ENCODE peak calls at places on chromosomes 13 and 19, in ten cellular contexts. One of them, this sample, is unnamed.

GRCh38 chr13:44252938-44253337 is 120.7 kb upstream of the SERP2 start:
- DNase-seq in GM23338: no peak
- DNase-seq in transverse colon: no peak
- DNase-seq in K562: no peak
- DNase-seq in breast epithelium: no peak
- DNase-seq in suprapubic skin: no peak
- DNase-seq in SK-N-MC: no peak
- DNase-seq in stomach: no peak
- DNase-seq in upper lobe of left lung: no peak
- DNase-seq in SK-N-SH: no peak
- DNase-seq in this sample: no peak

GRCh38 chr13:49540552-49540951 is 44.8 kb downstream of the PHF11 start:
- DNase-seq in GM23338: no peak
- DNase-seq in SK-N-SH: no peak
- DNase-seq in SK-N-MC: no peak
- DNase-seq in breast epithelium: no peak
- DNase-seq in upper lobe of left lung: no peak
- DNase-seq in suprapubic skin: no peak
- DNase-seq in stomach: no peak
- DNase-seq in transverse colon: no peak
- DNase-seq in K562: no peak
- DNase-seq in this sample: no peak

GRCh38 chr13:33070713-33071112 is 54.5 kb downstream of the KL start:
- DNase-seq in transverse colon: no peak
- DNase-seq in breast epithelium: no peak
- DNase-seq in SK-N-SH: no peak
- DNase-seq in SK-N-MC: no peak
- DNase-seq in GM23338: no peak
- DNase-seq in upper lobe of left lung: no peak
- DNase-seq in K562: no peak
- DNase-seq in stomach: no peak
- DNase-seq in suprapubic skin: no peak
- DNase-seq in this sample: no peak

GRCh38 chr13:44373601-44374347 is at the start of gene SERP2:
- DNase-seq in GM23338: peak; percentile 84
- DNase-seq in SK-N-MC: no peak
- DNase-seq in upper lobe of left lung: peak; percentile 84
- DNase-seq in transverse colon: no peak
- DNase-seq in stomach: no peak
- DNase-seq in SK-N-SH: peak; percentile 97
- DNase-seq in K562: no peak
- DNase-seq in breast epithelium: no peak
- DNase-seq in suprapubic skin: peak; percentile 62
- DNase-seq in this sample: no peak

GRCh38 chr13:37788346-37788745 is 81.2 kb downstream of the TRPC4 start:
- DNase-seq in upper lobe of left lung: no peak
- DNase-seq in suprapubic skin: no peak
- DNase-seq in SK-N-MC: no peak
- DNase-seq in transverse colon: no peak
- DNase-seq in GM23338: no peak
- DNase-seq in stomach: no peak
- DNase-seq in breast epithelium: no peak
- DNase-seq in SK-N-SH: no peak
- DNase-seq in K562: no peak
- DNase-seq in this sample: no peak

GRCh38 chr19:46718157-46718933 is 1.4 kb upstream of the PRKD2 start:
- DNase-seq in stomach: peak; percentile 45
- DNase-seq in K562: no peak
- DNase-seq in breast epithelium: no peak
- DNase-seq in transverse colon: peak; percentile 76
- DNase-seq in upper lobe of left lung: no peak
- DNase-seq in suprapubic skin: no peak
- DNase-seq in SK-N-MC: no peak
- DNase-seq in GM23338: peak; percentile 73
- DNase-seq in SK-N-SH: no peak
- DNase-seq in this sample: no peak

GRCh38 chr19:3243851-3244700 is 19.6 kb downstream of the CELF5 start:
- DNase-seq in SK-N-MC: no peak
- DNase-seq in breast epithelium: no peak
- DNase-seq in transverse colon: peak; percentile 27
- DNase-seq in suprapubic skin: no peak
- DNase-seq in SK-N-SH: no peak
- DNase-seq in stomach: peak; percentile 27
- DNase-seq in GM23338: peak; percentile 88
- DNase-seq in upper lobe of left lung: no peak
- DNase-seq in K562: peak; percentile 68
- DNase-seq in this sample: no peak

GRCh38 chr19:4952945-4953344 is 16.0 kb upstream of the KDM4B start:
- DNase-seq in K562: no peak
- DNase-seq in SK-N-MC: no peak
- DNase-seq in transverse colon: no peak
- DNase-seq in upper lobe of left lung: no peak
- DNase-seq in suprapubic skin: no peak
- DNase-seq in SK-N-SH: no peak
- DNase-seq in GM23338: no peak
- DNase-seq in breast epithelium: no peak
- DNase-seq in stomach: no peak
- DNase-seq in this sample: no peak

DNA sequence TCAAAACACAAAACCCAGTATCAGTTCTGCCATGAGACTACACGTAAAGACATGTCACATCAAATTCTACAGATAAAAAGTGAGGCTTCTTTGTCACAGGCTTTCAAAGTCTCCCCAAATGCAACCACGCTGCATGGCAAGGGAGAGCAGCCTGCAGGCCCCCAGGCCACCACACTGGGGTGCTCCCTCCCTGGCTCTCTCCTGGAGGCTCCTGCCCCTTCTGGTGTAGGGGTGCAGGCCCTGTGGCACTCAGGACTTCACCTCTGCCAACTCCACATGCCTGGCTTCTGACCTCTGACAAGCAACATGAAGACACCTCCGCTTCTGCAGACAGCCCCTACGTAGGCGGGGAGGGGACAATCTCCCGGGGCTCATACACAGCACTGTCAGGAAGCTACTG is 14.3 kb downstream of the AKAP8 start:
- DNase-seq in stomach: no peak
- DNase-seq in SK-N-MC: no peak
- DNase-seq in transverse colon: no peak
- DNase-seq in GM23338: no peak
- DNase-seq in K562: no peak
- DNase-seq in suprapubic skin: no peak
- DNase-seq in upper lobe of left lung: no peak
- DNase-seq in SK-N-SH: no peak
- DNase-seq in breast epithelium: no peak
- DNase-seq in this sample: no peak
- TF ChIP-seq POLR2AphosphoS5 in stomach: no peak
- TF ChIP-seq POLR2AphosphoS5 in SK-N-MC: no peak
- TF ChIP-seq POLR2AphosphoS5 in transverse colon: no peak
- TF ChIP-seq POLR2AphosphoS5 in GM23338: no peak
- TF ChIP-seq POLR2AphosphoS5 in K562: no peak
- TF ChIP-seq POLR2AphosphoS5 in suprapubic skin: no peak
- TF ChIP-seq POLR2AphosphoS5 in upper lobe of left lung: no peak
- TF ChIP-seq POLR2AphosphoS5 in SK-N-SH: no peak
- TF ChIP-seq POLR2AphosphoS5 in breast epithelium: no peak
- TF ChIP-seq POLR2AphosphoS5 in this sample: no peak

GRCh38 chr19:49440439-49441209 is 703 bp downstream of the SLC17A7 start:
- DNase-seq in breast epithelium: no peak
- DNase-seq in upper lobe of left lung: no peak
- DNase-seq in SK-N-SH: no peak
- DNase-seq in transverse colon: no peak
- DNase-seq in suprapubic skin: no peak
- DNase-seq in SK-N-MC: no peak
- DNase-seq in K562: no peak
- DNase-seq in GM23338: no peak
- DNase-seq in stomach: no peak
- DNase-seq in this sample: no peak

GRCh38 chr19:49439841-49440240 is 1.5 kb downstream of the SLC17A7 start:
- DNase-seq in stomach: no peak
- DNase-seq in SK-N-SH: no peak
- DNase-seq in breast epithelium: no peak
- DNase-seq in SK-N-MC: no peak
- DNase-seq in upper lobe of left lung: no peak
- DNase-seq in transverse colon: no peak
- DNase-seq in suprapubic skin: no peak
- DNase-seq in K562: no peak
- DNase-seq in GM23338: no peak
- DNase-seq in this sample: no peak

GRCh38 chr19:49437231-49437630 is 4.1 kb downstream of the SLC17A7 start:
- DNase-seq in stomach: no peak
- DNase-seq in suprapubic skin: no peak
- DNase-seq in GM23338: no peak
- DNase-seq in breast epithelium: no peak
- DNase-seq in transverse colon: no peak
- DNase-seq in K562: no peak
- DNase-seq in SK-N-SH: peak; percentile 69
- DNase-seq in SK-N-MC: no peak
- DNase-seq in upper lobe of left lung: no peak
- DNase-seq in this sample: no peak

GRCh38 chr19:49436381-49437017 is 4.8 kb downstream of the SLC17A7 start:
- DNase-seq in transverse colon: no peak
- DNase-seq in GM23338: peak; percentile 99
- DNase-seq in SK-N-SH: peak; percentile 84
- DNase-seq in upper lobe of left lung: peak; percentile 85
- DNase-seq in breast epithelium: no peak
- DNase-seq in stomach: no peak
- DNase-seq in K562: peak; percentile 88
- DNase-seq in suprapubic skin: no peak
- DNase-seq in SK-N-MC: no peak
- DNase-seq in this sample: no peak

DNA sequence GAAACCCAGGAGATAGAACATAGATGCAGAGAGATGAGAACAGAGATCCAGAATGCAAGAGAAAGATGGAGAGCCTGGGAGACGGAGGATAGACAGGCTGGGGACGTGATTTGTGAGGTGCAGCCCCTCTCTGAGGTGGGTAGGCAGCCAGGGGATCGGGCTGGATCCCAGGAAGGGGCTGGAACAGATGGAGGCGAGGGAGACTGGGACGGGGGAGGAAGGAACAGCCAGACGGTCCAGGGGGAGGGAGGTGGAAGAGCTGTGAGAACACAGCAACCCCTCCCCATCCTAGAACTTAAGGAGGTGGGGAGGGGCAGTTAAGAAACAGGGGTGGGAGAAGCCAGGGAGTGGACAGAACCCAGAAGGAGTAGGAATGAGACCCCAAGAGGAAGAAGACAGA is 3.1 kb downstream of the SLC17A7 start:
- DNase-seq in transverse colon: no peak
- DNase-seq in suprapubic skin: no peak
- DNase-seq in GM23338: no peak
- DNase-seq in stomach: no peak
- DNase-seq in upper lobe of left lung: no peak
- DNase-seq in breast epithelium: no peak
- DNase-seq in SK-N-SH: no peak
- DNase-seq in SK-N-MC: no peak
- DNase-seq in K562: no peak
- DNase-seq in this sample: no peak
- TF ChIP-seq POLR2AphosphoS5 in transverse colon: no peak
- TF ChIP-seq POLR2AphosphoS5 in suprapubic skin: no peak
- TF ChIP-seq POLR2AphosphoS5 in GM23338: no peak
- TF ChIP-seq POLR2AphosphoS5 in stomach: no peak
- TF ChIP-seq POLR2AphosphoS5 in upper lobe of left lung: no peak
- TF ChIP-seq POLR2AphosphoS5 in breast epithelium: no peak
- TF ChIP-seq POLR2AphosphoS5 in SK-N-SH: no peak
- TF ChIP-seq POLR2AphosphoS5 in SK-N-MC: no peak
- TF ChIP-seq POLR2AphosphoS5 in K562: no peak
- TF ChIP-seq POLR2AphosphoS5 in this sample: no peak

GRCh38 chr19:371501-372160 is 27.0 kb upstream of the MIER2 start:
- DNase-seq in upper lobe of left lung: no peak
- DNase-seq in SK-N-MC: no peak
- DNase-seq in K562: no peak
- DNase-seq in SK-N-SH: peak; percentile 72
- DNase-seq in GM23338: no peak
- DNase-seq in suprapubic skin: no peak
- DNase-seq in breast epithelium: no peak
- DNase-seq in transverse colon: no peak
- DNase-seq in stomach: no peak
- DNase-seq in this sample: no peak

GRCh38 chr19:369256-369655 is 24.7 kb upstream of the MIER2 start:
- DNase-seq in transverse colon: no peak
- DNase-seq in SK-N-SH: no peak
- DNase-seq in upper lobe of left lung: no peak
- DNase-seq in GM23338: no peak
- DNase-seq in stomach: no peak
- DNase-seq in SK-N-MC: no peak
- DNase-seq in breast epithelium: no peak
- DNase-seq in suprapubic skin: no peak
- DNase-seq in K562: no peak
- DNase-seq in this sample: no peak

GRCh38 chr19:369876-370275 is 25.3 kb upstream of the MIER2 start:
- DNase-seq in stomach: no peak
- DNase-seq in suprapubic skin: no peak
- DNase-seq in GM23338: no peak
- DNase-seq in SK-N-SH: no peak
- DNase-seq in SK-N-MC: no peak
- DNase-seq in upper lobe of left lung: no peak
- DNase-seq in breast epithelium: no peak
- DNase-seq in K562: no peak
- DNase-seq in transverse colon: no peak
- DNase-seq in this sample: no peak

GRCh38 chr19:372306-372890 is 27.8 kb upstream of the MIER2 start:
- DNase-seq in SK-N-SH: peak; percentile 81
- DNase-seq in suprapubic skin: no peak
- DNase-seq in K562: no peak
- DNase-seq in upper lobe of left lung: no peak
- DNase-seq in stomach: peak; percentile 31
- DNase-seq in GM23338: no peak
- DNase-seq in breast epithelium: no peak
- DNase-seq in transverse colon: no peak
- DNase-seq in SK-N-MC: no peak
- DNase-seq in this sample: no peak

GRCh38 chr19:370641-371330 is 26.2 kb upstream of the MIER2 start:
- DNase-seq in transverse colon: no peak
- DNase-seq in breast epithelium: no peak
- DNase-seq in K562: no peak
- DNase-seq in suprapubic skin: no peak
- DNase-seq in SK-N-SH: no peak
- DNase-seq in SK-N-MC: no peak
- DNase-seq in stomach: no peak
- DNase-seq in GM23338: no peak
- DNase-seq in upper lobe of left lung: no peak
- DNase-seq in this sample: no peak
- TF ChIP-seq POLR2AphosphoS5 in transverse colon: no peak
- TF ChIP-seq POLR2AphosphoS5 in breast epithelium: no peak
- TF ChIP-seq POLR2AphosphoS5 in K562: no peak
- TF ChIP-seq POLR2AphosphoS5 in suprapubic skin: no peak
- TF ChIP-seq POLR2AphosphoS5 in SK-N-SH: no peak
- TF ChIP-seq POLR2AphosphoS5 in SK-N-MC: no peak
- TF ChIP-seq POLR2AphosphoS5 in stomach: no peak
- TF ChIP-seq POLR2AphosphoS5 in GM23338: no peak
- TF ChIP-seq POLR2AphosphoS5 in upper lobe of left lung: no peak
- TF ChIP-seq POLR2AphosphoS5 in this sample: no peak

DNA sequence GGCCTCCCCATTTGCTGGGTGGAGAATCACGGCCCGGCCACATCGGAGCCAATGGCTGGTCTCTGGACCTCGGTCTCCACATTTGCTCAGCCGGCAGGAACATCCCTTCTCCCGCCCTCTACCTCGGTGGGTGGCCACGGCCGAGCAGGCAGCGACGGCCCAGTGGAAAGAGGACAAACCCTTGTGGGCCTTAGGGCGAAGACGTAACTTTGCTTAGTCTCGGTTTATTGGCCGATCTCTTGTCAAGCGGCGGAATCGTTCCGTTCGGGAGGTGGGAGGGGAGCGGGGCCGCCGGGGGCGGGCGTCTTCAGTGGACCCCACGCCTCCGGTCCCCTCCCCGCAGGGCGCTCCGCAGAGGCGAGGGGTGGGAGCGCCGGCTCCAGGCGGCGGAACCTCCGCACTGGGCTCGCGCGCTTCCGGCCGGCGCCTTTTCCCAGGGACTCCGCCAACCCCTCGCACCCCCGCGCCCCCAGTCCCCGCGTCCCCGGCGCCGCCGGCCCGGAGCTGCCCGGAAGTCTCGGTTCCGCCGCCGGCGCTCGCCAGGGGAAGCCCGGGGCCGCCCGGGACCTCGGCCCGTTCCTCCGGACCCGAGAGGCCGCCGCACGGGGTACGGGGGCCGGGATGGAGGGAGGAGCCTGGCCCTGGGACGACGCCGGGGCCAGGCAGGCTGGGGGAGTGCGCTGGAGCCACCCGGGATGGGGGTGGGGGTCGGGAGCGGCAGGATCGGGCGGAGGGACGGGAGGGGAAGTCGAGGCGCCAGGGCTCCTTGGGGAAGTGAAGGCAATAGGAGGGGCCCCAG is at the start of gene ZNF580:
- DNase-seq in K562: peak; percentile 80
- DNase-seq in SK-N-MC: no peak
- DNase-seq in breast epithelium: peak; percentile 64
- DNase-seq in suprapubic skin: no peak
- DNase-seq in transverse colon: peak; percentile 68
- DNase-seq in GM23338: peak; percentile 75
- DNase-seq in upper lobe of left lung: peak; percentile 95
- DNase-seq in SK-N-SH: peak; percentile 90
- DNase-seq in stomach: peak; percentile 63
- DNase-seq in this sample: peak; percentile 32
- TF ChIP-seq POLR2AphosphoS5 in K562: peak; percentile 37
- TF ChIP-seq POLR2AphosphoS5 in SK-N-MC: no peak
- TF ChIP-seq POLR2AphosphoS5 in breast epithelium: peak; percentile 7
- TF ChIP-seq POLR2AphosphoS5 in suprapubic skin: no peak
- TF ChIP-seq POLR2AphosphoS5 in transverse colon: no peak
- TF ChIP-seq POLR2AphosphoS5 in GM23338: no peak
- TF ChIP-seq POLR2AphosphoS5 in upper lobe of left lung: no peak
- TF ChIP-seq POLR2AphosphoS5 in SK-N-SH: no peak
- TF ChIP-seq POLR2AphosphoS5 in stomach: no peak
- TF ChIP-seq POLR2AphosphoS5 in this sample: no peak